ENCODE peak calls at places on chromosomes 6 and 20, in seven cellular contexts. One of them, this sample, is unnamed.

GRCh38 chr6:74742793-74743508 is 462.9 kb downstream of the COL12A1 start:
- DNase-seq in glutamatergic neuron: no peak
- DNase-seq in activated CD4-positive, alpha-beta T cell treated with anti-CD3 and anti-CD28 coated beads, Interleukin-2, amount 50 U/mL, for 1 hour: no peak
- DNase-seq in effector CD4-positive, alpha-beta T cell: no peak
- DNase-seq in activated gamma-delta T cell treated with Interleukin-2 at 50 U/mL for 16 hours: no peak
- DNase-seq in mucosa of gallbladder: no peak
- DNase-seq in GM13977: no peak
- DNase-seq in this sample: peak; percentile 7

GRCh38 chr6:34425132-34425497 is 754 bp downstream of the RPS10 start:
- DNase-seq in glutamatergic neuron: no peak
- DNase-seq in activated CD4-positive, alpha-beta T cell treated with anti-CD3 and anti-CD28 coated beads, Interleukin-2, amount 50 U/mL, for 1 hour: no peak
- DNase-seq in effector CD4-positive, alpha-beta T cell: no peak
- DNase-seq in activated gamma-delta T cell treated with Interleukin-2 at 50 U/mL for 16 hours: peak; percentile 3
- DNase-seq in mucosa of gallbladder: no peak
- DNase-seq in GM13977: no peak
- DNase-seq in this sample: no peak

GRCh38 chr6:55011034-55011433 is 163.3 kb upstream of the HCRTR2 start:
- DNase-seq in glutamatergic neuron: no peak
- DNase-seq in activated CD4-positive, alpha-beta T cell treated with anti-CD3 and anti-CD28 coated beads, Interleukin-2, amount 50 U/mL, for 1 hour: no peak
- DNase-seq in effector CD4-positive, alpha-beta T cell: no peak
- DNase-seq in activated gamma-delta T cell treated with Interleukin-2 at 50 U/mL for 16 hours: no peak
- DNase-seq in mucosa of gallbladder: no peak
- DNase-seq in GM13977: no peak
- DNase-seq in this sample: no peak

GRCh38 chr20:58179432-58180099 is 48.9 kb downstream of the ANKRD60 start:
- DNase-seq in glutamatergic neuron: peak; percentile 81
- DNase-seq in activated CD4-positive, alpha-beta T cell treated with anti-CD3 and anti-CD28 coated beads, Interleukin-2, amount 50 U/mL, for 1 hour: peak; percentile 66
- DNase-seq in effector CD4-positive, alpha-beta T cell: peak; percentile 47
- DNase-seq in activated gamma-delta T cell treated with Interleukin-2 at 50 U/mL for 16 hours: peak; percentile 60
- DNase-seq in mucosa of gallbladder: peak; percentile 49
- DNase-seq in GM13977: peak; percentile 85
- DNase-seq in this sample: peak; percentile 86

GRCh38 chr20:7935027-7935551 is 5.2 kb downstream of the HAO1 start:
- DNase-seq in glutamatergic neuron: no peak
- DNase-seq in activated CD4-positive, alpha-beta T cell treated with anti-CD3 and anti-CD28 coated beads, Interleukin-2, amount 50 U/mL, for 1 hour: no peak
- DNase-seq in effector CD4-positive, alpha-beta T cell: no peak
- DNase-seq in activated gamma-delta T cell treated with Interleukin-2 at 50 U/mL for 16 hours: no peak
- DNase-seq in mucosa of gallbladder: no peak
- DNase-seq in GM13977: peak; percentile 23
- DNase-seq in this sample: peak; percentile 14

GRCh38 chr6:56753801-56754200 is 111.1 kb upstream of the DST start:
- DNase-seq in glutamatergic neuron: no peak
- DNase-seq in activated CD4-positive, alpha-beta T cell treated with anti-CD3 and anti-CD28 coated beads, Interleukin-2, amount 50 U/mL, for 1 hour: no peak
- DNase-seq in effector CD4-positive, alpha-beta T cell: no peak
- DNase-seq in activated gamma-delta T cell treated with Interleukin-2 at 50 U/mL for 16 hours: no peak
- DNase-seq in mucosa of gallbladder: no peak
- DNase-seq in GM13977: no peak
- DNase-seq in this sample: no peak

GRCh38 chr6:152273638-152274037 is 363.5 kb downstream of the SYNE1 start:
- DNase-seq in glutamatergic neuron: peak; percentile 16
- DNase-seq in activated CD4-positive, alpha-beta T cell treated with anti-CD3 and anti-CD28 coated beads, Interleukin-2, amount 50 U/mL, for 1 hour: no peak
- DNase-seq in effector CD4-positive, alpha-beta T cell: no peak
- DNase-seq in activated gamma-delta T cell treated with Interleukin-2 at 50 U/mL for 16 hours: no peak
- DNase-seq in mucosa of gallbladder: no peak
- DNase-seq in GM13977: no peak
- DNase-seq in this sample: no peak

GRCh38 chr6:41271901-41272395 is 14.5 kb downstream of the TREM1 start:
- DNase-seq in glutamatergic neuron: no peak
- DNase-seq in activated CD4-positive, alpha-beta T cell treated with anti-CD3 and anti-CD28 coated beads, Interleukin-2, amount 50 U/mL, for 1 hour: no peak
- DNase-seq in effector CD4-positive, alpha-beta T cell: no peak
- DNase-seq in activated gamma-delta T cell treated with Interleukin-2 at 50 U/mL for 16 hours: no peak
- DNase-seq in mucosa of gallbladder: peak; percentile 25
- DNase-seq in GM13977: no peak
- DNase-seq in this sample: no peak

GRCh38 chr20:12047838-12048432 is 130.2 kb downstream of the BTBD3 start:
- DNase-seq in glutamatergic neuron: no peak
- DNase-seq in activated CD4-positive, alpha-beta T cell treated with anti-CD3 and anti-CD28 coated beads, Interleukin-2, amount 50 U/mL, for 1 hour: no peak
- DNase-seq in effector CD4-positive, alpha-beta T cell: no peak
- DNase-seq in activated gamma-delta T cell treated with Interleukin-2 at 50 U/mL for 16 hours: no peak
- DNase-seq in mucosa of gallbladder: no peak
- DNase-seq in GM13977: no peak
- DNase-seq in this sample: no peak

GRCh38 chr6:150753404-150754184 is 111.9 kb upstream of the MTHFD1L start:
- DNase-seq in glutamatergic neuron: no peak
- DNase-seq in activated CD4-positive, alpha-beta T cell treated with anti-CD3 and anti-CD28 coated beads, Interleukin-2, amount 50 U/mL, for 1 hour: no peak
- DNase-seq in effector CD4-positive, alpha-beta T cell: no peak
- DNase-seq in activated gamma-delta T cell treated with Interleukin-2 at 50 U/mL for 16 hours: no peak
- DNase-seq in mucosa of gallbladder: no peak
- DNase-seq in GM13977: no peak
- DNase-seq in this sample: no peak

GRCh38 chr6:97053643-97054411 is 129.3 kb downstream of the KLHL32 start:
- DNase-seq in glutamatergic neuron: no peak
- DNase-seq in activated CD4-positive, alpha-beta T cell treated with anti-CD3 and anti-CD28 coated beads, Interleukin-2, amount 50 U/mL, for 1 hour: no peak
- DNase-seq in effector CD4-positive, alpha-beta T cell: no peak
- DNase-seq in activated gamma-delta T cell treated with Interleukin-2 at 50 U/mL for 16 hours: no peak
- DNase-seq in mucosa of gallbladder: no peak
- DNase-seq in GM13977: no peak
- DNase-seq in this sample: no peak

GRCh38 chr6:122202576-122203137 is 196.8 kb upstream of the HSF2 start:
- DNase-seq in glutamatergic neuron: no peak
- DNase-seq in activated CD4-positive, alpha-beta T cell treated with anti-CD3 and anti-CD28 coated beads, Interleukin-2, amount 50 U/mL, for 1 hour: no peak
- DNase-seq in effector CD4-positive, alpha-beta T cell: no peak
- DNase-seq in activated gamma-delta T cell treated with Interleukin-2 at 50 U/mL for 16 hours: no peak
- DNase-seq in mucosa of gallbladder: no peak
- DNase-seq in GM13977: no peak
- DNase-seq in this sample: no peak

GRCh38 chr6:11650297-11650696 is 112.7 kb downstream of the TMEM170B start:
- DNase-seq in glutamatergic neuron: no peak
- DNase-seq in activated CD4-positive, alpha-beta T cell treated with anti-CD3 and anti-CD28 coated beads, Interleukin-2, amount 50 U/mL, for 1 hour: no peak
- DNase-seq in effector CD4-positive, alpha-beta T cell: no peak
- DNase-seq in activated gamma-delta T cell treated with Interleukin-2 at 50 U/mL for 16 hours: no peak
- DNase-seq in mucosa of gallbladder: no peak
- DNase-seq in GM13977: no peak
- DNase-seq in this sample: no peak

GRCh38 chr6:138540468-138540867 is 41.2 kb upstream of the NHSL1 start:
- DNase-seq in glutamatergic neuron: no peak
- DNase-seq in activated CD4-positive, alpha-beta T cell treated with anti-CD3 and anti-CD28 coated beads, Interleukin-2, amount 50 U/mL, for 1 hour: no peak
- DNase-seq in effector CD4-positive, alpha-beta T cell: no peak
- DNase-seq in activated gamma-delta T cell treated with Interleukin-2 at 50 U/mL for 16 hours: no peak
- DNase-seq in mucosa of gallbladder: no peak
- DNase-seq in GM13977: no peak
- DNase-seq in this sample: no peak

GRCh38 chr20:2133318-2134183 is 31.9 kb downstream of the STK35 start:
- DNase-seq in glutamatergic neuron: no peak
- DNase-seq in activated CD4-positive, alpha-beta T cell treated with anti-CD3 and anti-CD28 coated beads, Interleukin-2, amount 50 U/mL, for 1 hour: no peak
- DNase-seq in effector CD4-positive, alpha-beta T cell: no peak
- DNase-seq in activated gamma-delta T cell treated with Interleukin-2 at 50 U/mL for 16 hours: no peak
- DNase-seq in mucosa of gallbladder: no peak
- DNase-seq in GM13977: no peak
- DNase-seq in this sample: no peak

GRCh38 chr6:29071831-29072723 is 15.0 kb downstream of the OR2B3 start:
- DNase-seq in glutamatergic neuron: peak; percentile 50
- DNase-seq in activated CD4-positive, alpha-beta T cell treated with anti-CD3 and anti-CD28 coated beads, Interleukin-2, amount 50 U/mL, for 1 hour: no peak
- DNase-seq in effector CD4-positive, alpha-beta T cell: no peak
- DNase-seq in activated gamma-delta T cell treated with Interleukin-2 at 50 U/mL for 16 hours: no peak
- DNase-seq in mucosa of gallbladder: no peak
- DNase-seq in GM13977: peak; percentile 24
- DNase-seq in this sample: peak; percentile 16

This sample was measured in GM20000.